ENCODE peak calls at places on chromosome 14, in six cellular contexts. One of them, this sample, is unnamed.

GRCh38 chr14:106308839-106309389 is 782.5 kb downstream of the TMEM121 start:
- DNase-seq in left lung: peak
- DNase-seq in fibroblast of lung: no peak
- DNase-seq in right lobe of liver: peak
- DNase-seq in choroid plexus epithelial cell: peak
- DNase-seq in AG10803: no peak
- DNase-seq in this sample: peak

GRCh38 chr14:73740921-73741326 is 26.7 kb upstream of the PNMA1 start:
- DNase-seq in left lung: peak
- DNase-seq in fibroblast of lung: no peak
- DNase-seq in right lobe of liver: peak
- DNase-seq in choroid plexus epithelial cell: peak
- DNase-seq in AG10803: peak
- DNase-seq in this sample: peak

GRCh38 chr14:31294736-31295398 is 87.3 kb upstream of the HECTD1 start:
- DNase-seq in left lung: no peak
- DNase-seq in fibroblast of lung: peak
- DNase-seq in right lobe of liver: no peak
- DNase-seq in choroid plexus epithelial cell: no peak
- DNase-seq in AG10803: no peak
- DNase-seq in this sample: no peak

GRCh38 chr14:68513137-68513536 is 279.7 kb downstream of the ZFP36L1 start:
- DNase-seq in left lung: no peak
- DNase-seq in fibroblast of lung: no peak
- DNase-seq in right lobe of liver: no peak
- DNase-seq in choroid plexus epithelial cell: no peak
- DNase-seq in AG10803: no peak
- DNase-seq in this sample: no peak

GRCh38 chr14:72732022-72732780 is 161.7 kb downstream of the DPF3 start:
- DNase-seq in left lung: no peak
- DNase-seq in fibroblast of lung: no peak
- DNase-seq in right lobe of liver: no peak
- DNase-seq in choroid plexus epithelial cell: no peak
- DNase-seq in AG10803: no peak
- DNase-seq in this sample: no peak

GRCh38 chr14:99995700-99996356 is 69.4 kb upstream of the EVL start:
- DNase-seq in left lung: no peak
- DNase-seq in fibroblast of lung: peak
- DNase-seq in right lobe of liver: peak
- DNase-seq in choroid plexus epithelial cell: peak
- DNase-seq in AG10803: peak
- DNase-seq in this sample: peak

GRCh38 chr14:104940526-104941150 is 16.0 kb downstream of the PLD4 start:
- DNase-seq in left lung: no peak
- DNase-seq in fibroblast of lung: no peak
- DNase-seq in right lobe of liver: no peak
- DNase-seq in choroid plexus epithelial cell: peak
- DNase-seq in AG10803: no peak
- DNase-seq in this sample: no peak

GRCh38 chr14:24659916-24660570 is 26.1 kb upstream of the GZMB start:
- DNase-seq in left lung: no peak
- DNase-seq in fibroblast of lung: no peak
- DNase-seq in right lobe of liver: no peak
- DNase-seq in choroid plexus epithelial cell: no peak
- DNase-seq in AG10803: no peak
- DNase-seq in this sample: no peak

GRCh38 chr14:63727231-63727735 is 582 bp downstream of the SGPP1 start:
- DNase-seq in left lung: peak
- DNase-seq in fibroblast of lung: peak
- DNase-seq in right lobe of liver: peak
- DNase-seq in choroid plexus epithelial cell: peak
- DNase-seq in AG10803: peak
- DNase-seq in this sample: peak

GRCh38 chr14:37641117-37641516 is 45.7 kb downstream of the TTC6 start:
- DNase-seq in left lung: no peak
- DNase-seq in fibroblast of lung: no peak
- DNase-seq in right lobe of liver: no peak
- DNase-seq in choroid plexus epithelial cell: no peak
- DNase-seq in AG10803: no peak
- DNase-seq in this sample: no peak

GRCh38 chr14:34711169-34711568 is 3.2 kb downstream of the CFL2 start:
- DNase-seq in left lung: no peak
- DNase-seq in fibroblast of lung: peak
- DNase-seq in right lobe of liver: no peak
- DNase-seq in choroid plexus epithelial cell: peak
- DNase-seq in AG10803: peak
- DNase-seq in this sample: peak

GRCh38 chr14:81127785-81128184 is 93.0 kb downstream of the GTF2A1 start:
- DNase-seq in left lung: no peak
- DNase-seq in fibroblast of lung: peak
- DNase-seq in right lobe of liver: no peak
- DNase-seq in choroid plexus epithelial cell: peak
- DNase-seq in AG10803: peak
- DNase-seq in this sample: peak

GRCh38 chr14:99601301-99601945 is 2.6 kb downstream of the CCDC85C start:
- DNase-seq in left lung: no peak
- DNase-seq in fibroblast of lung: peak
- DNase-seq in right lobe of liver: peak
- DNase-seq in choroid plexus epithelial cell: peak
- DNase-seq in AG10803: peak
- DNase-seq in this sample: peak

GRCh38 chr14:53217283-53217994 is 64.3 kb upstream of the DDHD1 start:
- DNase-seq in left lung: peak
- DNase-seq in fibroblast of lung: peak
- DNase-seq in right lobe of liver: peak
- DNase-seq in choroid plexus epithelial cell: peak
- DNase-seq in AG10803: peak
- DNase-seq in this sample: peak

GRCh38 chr14:26394114-26394855 is 203.5 kb downstream of the NOVA1 start:
- DNase-seq in left lung: no peak
- DNase-seq in fibroblast of lung: peak
- DNase-seq in right lobe of liver: peak
- DNase-seq in choroid plexus epithelial cell: peak
- DNase-seq in AG10803: peak
- DNase-seq in this sample: peak

GRCh38 chr14:82811246-82811645 is 1277.6 kb upstream of the SEL1L start:
- DNase-seq in left lung: no peak
- DNase-seq in fibroblast of lung: no peak
- DNase-seq in right lobe of liver: no peak
- DNase-seq in choroid plexus epithelial cell: no peak
- DNase-seq in AG10803: no peak
- DNase-seq in this sample: no peak

GRCh38 chr14:21092147-21093011 is 6.1 kb downstream of the ZNF219 start:
- DNase-seq in left lung: peak
- DNase-seq in fibroblast of lung: peak
- DNase-seq in right lobe of liver: peak
- DNase-seq in choroid plexus epithelial cell: peak
- DNase-seq in AG10803: peak
- DNase-seq in this sample: peak

GRCh38 chr14:103679351-103679750 is 35.9 kb downstream of the XRCC3 start:
- DNase-seq in left lung: no peak
- DNase-seq in fibroblast of lung: no peak
- DNase-seq in right lobe of liver: no peak
- DNase-seq in choroid plexus epithelial cell: peak
- DNase-seq in AG10803: peak
- DNase-seq in this sample: peak

GRCh38 chr14:72630374-72630773 is 263.5 kb downstream of the DPF3 start:
- DNase-seq in left lung: no peak
- DNase-seq in fibroblast of lung: no peak
- DNase-seq in right lobe of liver: no peak
- DNase-seq in choroid plexus epithelial cell: no peak
- DNase-seq in AG10803: no peak
- DNase-seq in this sample: no peak

GRCh38 chr14:64760146-64760755 is 56.0 kb downstream of the PLEKHG3 start:
- DNase-seq in left lung: no peak
- DNase-seq in fibroblast of lung: peak
- DNase-seq in right lobe of liver: peak
- DNase-seq in choroid plexus epithelial cell: peak
- DNase-seq in AG10803: peak
- DNase-seq in this sample: peak

GRCh38 chr14:99148861-99149610 is 123.0 kb downstream of the BCL11B start:
- DNase-seq in left lung: no peak
- DNase-seq in fibroblast of lung: no peak
- DNase-seq in right lobe of liver: no peak
- DNase-seq in choroid plexus epithelial cell: no peak
- DNase-seq in AG10803: no peak
- DNase-seq in this sample: no peak

GRCh38 chr14:24734917-24735500 is 101.0 kb upstream of the GZMB start:
- DNase-seq in left lung: no peak
- DNase-seq in fibroblast of lung: peak
- DNase-seq in right lobe of liver: no peak
- DNase-seq in choroid plexus epithelial cell: peak
- DNase-seq in AG10803: peak
- DNase-seq in this sample: peak

GRCh38 chr14:100037351-100037750 is 27.9 kb upstream of the EVL start:
- DNase-seq in left lung: no peak
- DNase-seq in fibroblast of lung: peak
- DNase-seq in right lobe of liver: no peak
- DNase-seq in choroid plexus epithelial cell: peak
- DNase-seq in AG10803: peak
- DNase-seq in this sample: peak

GRCh38 chr14:73752297-73752992 is 38.3 kb upstream of the PNMA1 start:
- DNase-seq in left lung: no peak
- DNase-seq in fibroblast of lung: peak
- DNase-seq in right lobe of liver: peak
- DNase-seq in choroid plexus epithelial cell: peak
- DNase-seq in AG10803: peak
- DNase-seq in this sample: peak

DNA sequence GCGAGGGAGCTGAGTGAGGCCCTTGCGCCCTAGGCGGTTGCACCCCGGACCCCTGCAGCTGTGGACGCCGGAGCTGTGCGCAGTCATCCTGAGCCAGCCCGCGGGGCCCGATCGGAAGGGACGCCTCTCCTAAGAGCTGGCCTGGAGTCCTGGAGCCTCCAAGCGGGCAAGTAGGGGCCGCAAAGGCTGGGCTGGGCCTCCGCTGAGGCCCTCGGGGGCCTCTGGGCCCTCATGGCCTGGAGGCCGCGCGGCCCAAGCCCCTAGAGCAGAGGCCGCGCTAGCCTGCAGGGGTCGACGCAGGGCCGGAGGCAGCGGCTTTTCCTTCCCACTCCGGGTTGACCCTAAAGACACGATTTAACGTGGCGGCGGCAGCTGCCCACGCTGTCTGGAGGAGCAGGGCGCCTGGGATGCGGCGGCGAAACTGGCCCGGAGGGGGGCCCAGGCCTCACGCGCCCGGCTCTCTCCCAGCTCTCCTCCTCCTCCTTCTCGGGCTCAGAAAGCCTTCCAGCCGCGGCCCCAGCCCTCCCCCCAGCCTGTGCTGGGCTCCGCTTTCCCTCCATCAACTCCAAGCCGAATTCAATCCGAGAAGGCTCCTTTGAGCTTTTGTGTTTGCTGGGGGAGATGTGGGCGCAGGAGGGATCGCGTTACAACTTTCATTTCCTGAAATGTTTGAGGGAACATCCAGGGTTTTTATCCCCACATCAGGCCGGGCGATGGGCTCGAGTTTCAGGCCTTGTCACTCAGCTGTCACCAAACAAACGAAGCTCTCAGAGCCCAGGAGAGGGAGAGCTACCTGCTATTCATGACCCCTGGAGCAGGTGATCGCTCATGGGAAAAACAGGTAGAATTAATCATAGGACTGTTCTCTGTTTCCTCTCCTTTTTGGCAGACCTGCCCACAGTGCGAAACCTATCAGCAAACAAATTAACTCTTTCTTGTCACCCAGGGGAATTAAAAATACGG is 11.5 kb downstream of the SIX1 start:
- DNase-seq in left lung: peak
- DNase-seq in fibroblast of lung: peak
- DNase-seq in right lobe of liver: no peak
- DNase-seq in choroid plexus epithelial cell: peak
- DNase-seq in AG10803: peak
- DNase-seq in this sample: no peak
- H3K4me3 ChIP-seq in left lung: no peak
- H3K4me3 ChIP-seq in fibroblast of lung: peak
- H3K4me3 ChIP-seq in right lobe of liver: no peak
- H3K4me3 ChIP-seq in choroid plexus epithelial cell: peak
- H3K4me3 ChIP-seq in AG10803: peak
- H3K4me3 ChIP-seq in this sample: peak

GRCh38 chr14:97266653-97267052 is 469.5 kb downstream of the VRK1 start:
- DNase-seq in left lung: no peak
- DNase-seq in fibroblast of lung: peak
- DNase-seq in right lobe of liver: no peak
- DNase-seq in choroid plexus epithelial cell: peak
- DNase-seq in AG10803: peak
- DNase-seq in this sample: peak
- TF ChIP-seq CTCF in left lung: no peak
- TF ChIP-seq CTCF in fibroblast of lung: no peak
- TF ChIP-seq CTCF in right lobe of liver: no peak
- TF ChIP-seq CTCF in choroid plexus epithelial cell: no peak
- TF ChIP-seq CTCF in AG10803: no peak
- TF ChIP-seq CTCF in this sample: no peak

GRCh38 chr14:51781352-51781751 is 79.1 kb upstream of the GNG2 start:
- DNase-seq in left lung: no peak
- DNase-seq in fibroblast of lung: no peak
- DNase-seq in right lobe of liver: no peak
- DNase-seq in choroid plexus epithelial cell: no peak
- DNase-seq in AG10803: no peak
- DNase-seq in this sample: no peak

GRCh38 chr14:51783765-51784164 is 76.6 kb upstream of the GNG2 start:
- DNase-seq in left lung: no peak
- DNase-seq in fibroblast of lung: peak
- DNase-seq in right lobe of liver: no peak
- DNase-seq in choroid plexus epithelial cell: peak
- DNase-seq in AG10803: peak
- DNase-seq in this sample: peak

GRCh38 chr14:51780741-51781140 is 79.7 kb upstream of the GNG2 start:
- DNase-seq in left lung: no peak
- DNase-seq in fibroblast of lung: peak
- DNase-seq in right lobe of liver: no peak
- DNase-seq in choroid plexus epithelial cell: peak
- DNase-seq in AG10803: peak
- DNase-seq in this sample: peak

GRCh38 chr14:51782412-51782811 is 78.0 kb upstream of the GNG2 start:
- DNase-seq in left lung: no peak
- DNase-seq in fibroblast of lung: no peak
- DNase-seq in right lobe of liver: no peak
- DNase-seq in choroid plexus epithelial cell: no peak
- DNase-seq in AG10803: no peak
- DNase-seq in this sample: no peak

GRCh38 chr14:51780006-51780692 is 80.3 kb upstream of the GNG2 start:
- DNase-seq in left lung: peak
- DNase-seq in fibroblast of lung: peak
- DNase-seq in right lobe of liver: peak
- DNase-seq in choroid plexus epithelial cell: peak
- DNase-seq in AG10803: peak
- DNase-seq in this sample: peak
- H3K4me3 ChIP-seq in left lung: no peak
- H3K4me3 ChIP-seq in fibroblast of lung: no peak
- H3K4me3 ChIP-seq in right lobe of liver: no peak
- H3K4me3 ChIP-seq in choroid plexus epithelial cell: peak
- H3K4me3 ChIP-seq in AG10803: peak
- H3K4me3 ChIP-seq in this sample: no peak

DNA sequence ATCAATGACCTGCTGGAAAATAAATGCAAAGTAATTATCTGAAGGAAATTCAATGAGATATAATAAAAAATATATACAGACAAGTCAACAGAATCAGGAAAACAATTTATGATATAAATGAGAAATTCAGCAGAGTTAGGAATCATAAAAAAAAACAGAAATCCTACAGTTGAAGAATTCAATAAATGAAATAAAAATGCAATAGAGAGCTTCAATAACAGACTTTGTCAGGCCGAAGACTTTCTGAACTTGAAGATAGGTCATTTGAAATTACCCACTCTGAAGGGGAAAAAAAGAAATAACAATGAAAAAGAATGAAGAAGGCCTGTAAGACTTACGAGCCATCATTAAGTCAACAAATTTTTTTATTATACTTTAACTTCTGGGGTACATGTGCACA is 15.5 kb upstream of the GARIN2 start:
- DNase-seq in left lung: no peak
- DNase-seq in fibroblast of lung: no peak
- DNase-seq in right lobe of liver: no peak
- DNase-seq in choroid plexus epithelial cell: no peak
- DNase-seq in AG10803: no peak
- DNase-seq in this sample: no peak
- TF ChIP-seq CTCF in left lung: no peak
- TF ChIP-seq CTCF in fibroblast of lung: no peak
- TF ChIP-seq CTCF in right lobe of liver: no peak
- TF ChIP-seq CTCF in choroid plexus epithelial cell: no peak
- TF ChIP-seq CTCF in AG10803: no peak
- TF ChIP-seq CTCF in this sample: no peak

This sample was measured in fibroblast of mammary gland.